ENCODE peak calls at places on chromosome 9, in eight cellular contexts. J is heart left ventricle; M is prostate gland; S is Panc1; L is fibroblast of pulmonary artery; R is neural progenitor cell; C is CD8-positive, alpha-beta T cell; N is left ventricle myocardium inferior. O is an unnamed sample.
A peak's percentile ranks its signal among the peaks of the same experiment; 100 is the strongest.

GRCh38 chr9:35110327-35110758 is 5.3 kb downstream of the ATOSB start:
- DNase-seq in J (no peak), M (no peak), S (no peak), L (peak; percentile 42), R (no peak), C (no peak), N (no peak), O (peak; percentile 85)

GRCh38 chr9:134403682-134404301 is 77.5 kb downstream of the RXRA start:
- DNase-seq in J (peak; percentile 90), M (no peak), S (no peak), L (peak; percentile 85), R (no peak), C (peak; percentile 56), N (peak; percentile 87), O (no peak)

GRCh38 chr9:77997611-77998349 is 33.8 kb downstream of the GNAQ start:
- DNase-seq in J (peak; percentile 63), M (no peak), S (no peak), L (no peak), R (no peak), C (no peak), N (peak; percentile 43), O (no peak)

GRCh38 chr9:71920456-71921189 is 9.2 kb downstream of the C9orf85 start:
- DNase-seq in J (no peak), M (no peak), S (no peak), L (no peak), R (no peak), C (no peak), N (no peak), O (no peak)

GRCh38 chr9:32866292-32866691 is 83.0 kb downstream of the TMEM215 start:
- DNase-seq in J (no peak), M (no peak), S (no peak), L (no peak), R (no peak), C (no peak), N (no peak), O (no peak)

GRCh38 chr9:116368680-116369079 is 215.1 kb downstream of the PAPPA start:
- DNase-seq in J (no peak), M (no peak), S (no peak), L (no peak), R (no peak), C (no peak), N (no peak), O (no peak)

GRCh38 chr9:34869390-34869789 is 88.7 kb upstream of the PHF24 start:
- DNase-seq in J (no peak), M (no peak), S (no peak), L (peak; percentile 60), R (peak; percentile 17), C (no peak), N (no peak), O (no peak)

GRCh38 chr9:90881648-90882047 is 80.0 kb downstream of the SYK start:
- DNase-seq in J (no peak), M (no peak), S (no peak), L (no peak), R (no peak), C (no peak), N (no peak), O (no peak)

GRCh38 chr9:138117101-138117750 is 239.6 kb downstream of the CACNA1B start:
- DNase-seq in J (peak; percentile 6), M (no peak), S (no peak), L (no peak), R (no peak), C (no peak), N (no peak), O (no peak)

GRCh38 chr9:36041491-36041890 is 4.8 kb downstream of the RECK start:
- DNase-seq in J (no peak), M (no peak), S (no peak), L (no peak), R (no peak), C (no peak), N (no peak), O (no peak)

GRCh38 chr9:69357854-69358220 is 32.8 kb downstream of the ENTREP1 start:
- DNase-seq in J (no peak), M (no peak), S (no peak), L (no peak), R (no peak), C (no peak), N (no peak), O (no peak)

GRCh38 chr9:123401879-123402513 is 46.0 kb downstream of the CRB2 start:
- DNase-seq in J (no peak), M (no peak), S (peak; percentile 18), L (peak; percentile 70), R (peak; percentile 73), C (no peak), N (no peak), O (no peak)

GRCh38 chr9:16029796-16030363 is 477.0 kb downstream of the CCDC171 start:
- DNase-seq in J (no peak), M (no peak), S (no peak), L (no peak), R (no peak), C (no peak), N (no peak), O (no peak)

GRCh38 chr9:16425572-16425971 is 444.9 kb downstream of the BNC2 start:
- DNase-seq in J (no peak), M (no peak), S (no peak), L (peak; percentile 87), R (no peak), C (no peak), N (no peak), O (no peak)

GRCh38 chr9:99294850-99295461 is 72.9 kb downstream of the SEC61B start:
- DNase-seq in J (no peak), M (no peak), S (no peak), L (no peak), R (no peak), C (no peak), N (no peak), O (no peak)

GRCh38 chr9:126395439-126396212 is 69.0 kb downstream of the MVB12B start:
- DNase-seq in J (no peak), M (peak; percentile 29), S (no peak), L (peak; percentile 45), R (no peak), C (peak; percentile 31), N (no peak), O (no peak)

GRCh38 chr9:120439147-120439546 is 140.8 kb downstream of the CDK5RAP2 start:
- DNase-seq in J (no peak), M (no peak), S (no peak), L (peak; percentile 25), R (peak; percentile 45), C (no peak), N (no peak), O (no peak)

GRCh38 chr9:114116061-114116747 is 17.1 kb upstream of the KIF12 start:
- DNase-seq in J (no peak), M (no peak), S (no peak), L (no peak), R (no peak), C (no peak), N (no peak), O (no peak)

GRCh38 chr9:114078021-114078780 is at the start of gene AMBP:
- DNase-seq in J (no peak), M (peak; percentile 32), S (no peak), L (no peak), R (no peak), C (no peak), N (no peak), O (no peak)

GRCh38 chr9:135990468-135991429 is 29.6 kb upstream of the UBAC1 start:
- DNase-seq in J (peak; percentile 66), M (no peak), S (no peak), L (peak; percentile 77), R (peak; percentile 95), C (peak; percentile 47), N (no peak), O (no peak)

GRCh38 chr9:135991771-135992170 is 30.6 kb upstream of the UBAC1 start:
- DNase-seq in J (no peak), M (no peak), S (no peak), L (no peak), R (no peak), C (no peak), N (no peak), O (no peak)

GRCh38 chr9:135993840-135994776 is 32.9 kb upstream of the UBAC1 start:
- DNase-seq in J (peak; percentile 55), M (no peak), S (no peak), L (no peak), R (peak; percentile 56), C (no peak), N (no peak), O (no peak)

GRCh38 chr9:135993409-135993742 is 32.2 kb upstream of the UBAC1 start:
- DNase-seq in J (no peak), M (no peak), S (no peak), L (no peak), R (no peak), C (no peak), N (no peak), O (no peak)

GRCh38 chr9:135992486-135993408 is 31.6 kb upstream of the UBAC1 start:
- DNase-seq in J (peak; percentile 90), M (peak; percentile 66), S (no peak), L (peak; percentile 89), R (peak; percentile 86), C (peak; percentile 49), N (peak; percentile 87), O (no peak)
- H3K4me3 ChIP-seq in J (peak overlapping the region; percentile 37), M (no peak overlapping the region), S (peak overlapping the region; percentile 4), L (peak overlapping the region; percentile 23), R (peak overlapping the region; percentile 27), C (peak overlapping the region; percentile 33), N (peak overlapping the region; percentile 55), O (no peak overlapping the region)

DNA sequence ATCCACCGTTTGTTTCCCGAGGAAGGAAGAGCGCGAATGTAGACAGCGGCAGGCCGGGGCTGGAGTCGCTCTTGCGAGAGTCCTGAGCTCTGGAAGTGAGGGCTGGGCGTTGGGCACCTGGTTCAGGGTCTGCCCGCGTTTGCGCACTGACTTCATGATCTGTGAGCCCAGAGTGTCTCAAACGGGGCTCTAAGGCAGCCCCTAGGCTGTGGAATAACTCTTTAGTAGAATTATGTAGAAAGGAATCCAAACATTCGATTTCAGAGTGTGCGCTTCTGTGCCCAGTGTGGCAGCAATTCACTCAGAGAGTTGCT is 478 bp upstream of the GGTA1 start:
- DNase-seq in J (no peak), M (no peak), S (no peak), L (no peak), R (peak; percentile 65), C (no peak), N (no peak), O (no peak)
- H3K4me3 ChIP-seq in J (peak overlapping the region; percentile 69), M (peak overlapping the region; percentile 40), S (peak overlapping the region; percentile 49), L (peak overlapping the region; percentile 49), R (peak overlapping the region; percentile 68), C (no peak overlapping the region), N (peak overlapping the region; percentile 83), O (peak overlapping the region; percentile 24)

GRCh38 chr9:109317979-109318671 is 2.7 kb downstream of the EPB41L4B start:
- DNase-seq in J (no peak), M (no peak), S (no peak), L (no peak), R (peak; percentile 50), C (no peak), N (no peak), O (no peak)
- H3K4me3 ChIP-seq in J (no peak overlapping the region), M (no peak overlapping the region), S (peak overlapping the region; percentile 61), L (no peak overlapping the region), R (peak overlapping the region; percentile 66), C (no peak overlapping the region), N (peak overlapping the region; percentile 70), O (peak overlapping the region; percentile 87)

GRCh38 chr9:124863371-124863831 is 1.5 kb downstream of the ARPC5L start:
- DNase-seq in J (no peak), M (peak; percentile 49), S (no peak), L (no peak), R (no peak), C (no peak), N (no peak), O (peak; percentile 49)
- H3K4me3 ChIP-seq in J (no peak overlapping the region), M (no peak overlapping the region), S (peak overlapping the region; percentile 79), L (no peak overlapping the region), R (no peak overlapping the region), C (no peak overlapping the region), N (peak overlapping the region; percentile 94), O (peak overlapping the region; percentile 94)

GRCh38 chr9:72951520-72952393 is 1.1 kb downstream of the ALDH1A1 start:
- DNase-seq in J (no peak), M (no peak), S (no peak), L (no peak), R (no peak), C (no peak), N (no peak), O (no peak)
- H3K4me3 ChIP-seq in J (peak overlapping the region; percentile 50), M (peak overlapping the region; percentile 11), S (no peak overlapping the region), L (no peak overlapping the region), R (no peak overlapping the region), C (no peak overlapping the region), N (peak overlapping the region; percentile 60), O (no peak overlapping the region)

O was measured in RWPE2.